ENCODE peak calls at places on chromosome 17, in seven cellular contexts. One of them, this sample, is unnamed.

GRCh38 chr17:79565606-79566250 is 45.1 kb downstream of the RBFOX3 start:
- DNase-seq in prostate gland: no peak
- DNase-seq in SK-N-SH: no peak
- DNase-seq in breast epithelium: no peak
- DNase-seq in lung: no peak
- DNase-seq in fibroblast of lung: no peak
- DNase-seq in transverse colon: no peak
- DNase-seq in this sample: no peak

GRCh38 chr17:80010283-80010858 is 25.3 kb downstream of the TBC1D16 start:
- DNase-seq in prostate gland: no peak
- DNase-seq in breast epithelium: no peak
- DNase-seq in transverse colon: no peak
- DNase-seq in fibroblast of lung: no peak
- DNase-seq in SK-N-SH: no peak
- DNase-seq in lung: no peak
- DNase-seq in this sample: no peak

GRCh38 chr17:60161598-60162330 is 12.0 kb downstream of the CA4 start:
- DNase-seq in breast epithelium: no peak
- DNase-seq in transverse colon: no peak
- DNase-seq in prostate gland: no peak
- DNase-seq in SK-N-SH: peak
- DNase-seq in lung: no peak
- DNase-seq in fibroblast of lung: no peak
- DNase-seq in this sample: no peak

GRCh38 chr17:51427259-51428255 is 167.2 kb downstream of the UTP18 start:
- DNase-seq in fibroblast of lung: no peak
- DNase-seq in transverse colon: no peak
- DNase-seq in lung: no peak
- DNase-seq in SK-N-SH: peak
- DNase-seq in breast epithelium: no peak
- DNase-seq in prostate gland: no peak
- DNase-seq in this sample: no peak

GRCh38 chr17:81870978-81871386 is at the start of gene ARHGDIA:
- DNase-seq in lung: no peak
- DNase-seq in prostate gland: no peak
- DNase-seq in transverse colon: no peak
- DNase-seq in SK-N-SH: no peak
- DNase-seq in fibroblast of lung: no peak
- DNase-seq in breast epithelium: no peak
- DNase-seq in this sample: no peak

GRCh38 chr17:45046536-45047125 is 4.8 kb downstream of the DCAKD start:
- DNase-seq in fibroblast of lung: peak
- DNase-seq in transverse colon: no peak
- DNase-seq in SK-N-SH: no peak
- DNase-seq in breast epithelium: no peak
- DNase-seq in prostate gland: no peak
- DNase-seq in lung: no peak
- DNase-seq in this sample: no peak

GRCh38 chr17:16975744-16976625 is 4.1 kb upstream of the TNFRSF13B start:
- DNase-seq in fibroblast of lung: peak
- DNase-seq in breast epithelium: no peak
- DNase-seq in prostate gland: no peak
- DNase-seq in lung: no peak
- DNase-seq in SK-N-SH: no peak
- DNase-seq in transverse colon: no peak
- DNase-seq in this sample: no peak

GRCh38 chr17:58337126-58337599 is 8.6 kb upstream of the TSPOAP1 start:
- DNase-seq in SK-N-SH: peak
- DNase-seq in lung: no peak
- DNase-seq in fibroblast of lung: no peak
- DNase-seq in breast epithelium: no peak
- DNase-seq in prostate gland: no peak
- DNase-seq in transverse colon: peak
- DNase-seq in this sample: no peak

GRCh38 chr17:21034350-21035235 is 8.2 kb downstream of the USP22 start:
- DNase-seq in SK-N-SH: no peak
- DNase-seq in breast epithelium: no peak
- DNase-seq in lung: no peak
- DNase-seq in fibroblast of lung: peak
- DNase-seq in transverse colon: no peak
- DNase-seq in prostate gland: no peak
- DNase-seq in this sample: no peak

GRCh38 chr17:2904135-2904534 is 107.9 kb downstream of the RAP1GAP2 start:
- DNase-seq in prostate gland: no peak
- DNase-seq in SK-N-SH: peak
- DNase-seq in lung: no peak
- DNase-seq in fibroblast of lung: peak
- DNase-seq in transverse colon: peak
- DNase-seq in breast epithelium: peak
- DNase-seq in this sample: peak

GRCh38 chr17:50534979-50535326 is 2.4 kb downstream of the EPN3 start:
- DNase-seq in lung: no peak
- DNase-seq in transverse colon: no peak
- DNase-seq in fibroblast of lung: no peak
- DNase-seq in breast epithelium: no peak
- DNase-seq in SK-N-SH: no peak
- DNase-seq in prostate gland: no peak
- DNase-seq in this sample: no peak

GRCh38 chr17:50621562-50621961 is 13.1 kb upstream of the ABCC3 start:
- DNase-seq in transverse colon: no peak
- DNase-seq in fibroblast of lung: peak
- DNase-seq in SK-N-SH: peak
- DNase-seq in breast epithelium: no peak
- DNase-seq in prostate gland: no peak
- DNase-seq in lung: no peak
- DNase-seq in this sample: peak

GRCh38 chr17:10268005-10268404 is 69.6 kb upstream of the GAS7 start:
- DNase-seq in lung: no peak
- DNase-seq in prostate gland: no peak
- DNase-seq in transverse colon: no peak
- DNase-seq in fibroblast of lung: no peak
- DNase-seq in breast epithelium: no peak
- DNase-seq in SK-N-SH: no peak
- DNase-seq in this sample: no peak

GRCh38 chr17:66200685-66201092 is 8.8 kb upstream of the CEP112 start:
- DNase-seq in breast epithelium: no peak
- DNase-seq in fibroblast of lung: peak
- DNase-seq in transverse colon: peak
- DNase-seq in prostate gland: peak
- DNase-seq in lung: peak
- DNase-seq in SK-N-SH: peak
- DNase-seq in this sample: peak

GRCh38 chr17:30228011-30228410 is 7.5 kb downstream of the SLC6A4 start:
- DNase-seq in fibroblast of lung: no peak
- DNase-seq in SK-N-SH: no peak
- DNase-seq in transverse colon: no peak
- DNase-seq in breast epithelium: no peak
- DNase-seq in lung: no peak
- DNase-seq in prostate gland: no peak
- DNase-seq in this sample: no peak

GRCh38 chr17:17328251-17328650 is 25.1 kb downstream of the NT5M start:
- DNase-seq in lung: no peak
- DNase-seq in fibroblast of lung: no peak
- DNase-seq in prostate gland: no peak
- DNase-seq in SK-N-SH: no peak
- DNase-seq in transverse colon: no peak
- DNase-seq in breast epithelium: no peak
- DNase-seq in this sample: no peak

GRCh38 chr17:170130-170654 is 11.3 kb downstream of the DOC2B start:
- DNase-seq in SK-N-SH: no peak
- DNase-seq in fibroblast of lung: no peak
- DNase-seq in lung: no peak
- DNase-seq in transverse colon: no peak
- DNase-seq in prostate gland: no peak
- DNase-seq in breast epithelium: no peak
- DNase-seq in this sample: no peak

GRCh38 chr17:40326014-40326831 is 17.2 kb downstream of the RARA start:
- DNase-seq in prostate gland: no peak
- DNase-seq in breast epithelium: peak
- DNase-seq in transverse colon: peak
- DNase-seq in SK-N-SH: no peak
- DNase-seq in fibroblast of lung: no peak
- DNase-seq in lung: no peak
- DNase-seq in this sample: no peak

DNA sequence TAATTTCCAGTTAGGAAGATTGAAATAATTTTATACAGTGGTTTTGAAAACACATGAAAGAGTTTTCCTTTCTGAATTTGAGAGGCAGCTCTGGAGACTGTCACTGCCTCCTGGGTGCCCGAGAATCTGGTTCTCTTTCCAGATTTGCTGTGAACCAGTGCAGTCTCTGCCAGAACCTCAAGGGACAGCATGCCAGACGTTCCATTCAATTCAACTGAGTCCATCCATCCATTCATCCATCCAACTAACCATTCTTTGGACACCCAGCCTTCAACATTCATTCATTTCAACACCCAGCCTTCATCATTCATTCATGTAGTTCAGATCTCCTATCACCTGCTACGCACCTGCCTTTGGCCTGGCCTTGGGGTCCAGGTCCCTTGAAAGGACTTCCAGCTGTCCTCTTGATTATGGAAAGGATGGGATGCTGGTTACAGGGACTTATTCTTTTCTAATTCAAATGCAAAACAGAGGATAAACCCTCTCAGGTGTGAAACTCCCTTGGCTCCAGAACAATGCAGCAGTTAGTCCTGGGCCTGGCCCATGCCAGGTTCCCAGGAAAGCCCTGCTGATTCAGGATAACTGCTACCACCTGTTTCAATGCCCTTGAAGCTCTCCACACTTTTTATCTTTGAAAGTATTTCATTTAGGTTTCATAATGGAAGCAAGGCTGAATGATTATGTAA is 68.7 kb downstream of the WSCD1 start:
- DNase-seq in prostate gland: no peak
- DNase-seq in lung: no peak
- DNase-seq in transverse colon: no peak
- DNase-seq in breast epithelium: no peak
- DNase-seq in SK-N-SH: no peak
- DNase-seq in fibroblast of lung: no peak
- DNase-seq in this sample: no peak
- TF ChIP-seq CTCF in prostate gland: no peak
- TF ChIP-seq CTCF in lung: no peak
- TF ChIP-seq CTCF in transverse colon: no peak
- TF ChIP-seq CTCF in breast epithelium: no peak
- TF ChIP-seq CTCF in SK-N-SH: no peak
- TF ChIP-seq CTCF in fibroblast of lung: no peak
- TF ChIP-seq CTCF in this sample: no peak

DNA sequence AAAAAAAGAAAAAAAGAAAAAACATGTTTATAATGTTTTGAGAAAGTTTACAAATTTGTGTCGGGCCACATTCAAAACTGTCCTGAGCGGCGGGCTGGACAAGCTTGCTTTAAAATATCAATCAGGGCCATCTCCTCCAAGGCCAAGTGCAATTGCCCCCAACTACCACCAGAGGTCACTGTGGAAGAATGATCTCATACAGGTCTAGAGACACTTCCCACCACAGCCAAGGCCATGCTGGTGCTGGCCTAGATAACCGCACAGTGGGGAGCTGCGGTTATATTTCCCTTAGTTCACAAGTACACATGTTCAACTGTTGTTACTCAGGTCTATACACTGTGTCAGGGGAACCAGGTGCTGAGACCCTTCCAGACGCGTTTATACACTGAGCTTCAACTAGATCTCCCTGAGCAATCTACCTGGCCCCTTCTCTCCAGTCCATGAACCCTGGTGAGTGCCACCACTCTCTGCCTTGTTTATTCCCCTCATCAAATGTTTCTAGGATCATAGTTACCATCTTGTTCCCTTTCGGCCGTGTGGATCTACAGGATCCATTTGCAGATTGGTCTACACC is 83.8 kb upstream of the CCL2 start:
- DNase-seq in lung: peak
- DNase-seq in breast epithelium: peak
- DNase-seq in fibroblast of lung: peak
- DNase-seq in prostate gland: peak
- DNase-seq in transverse colon: peak
- DNase-seq in SK-N-SH: peak
- DNase-seq in this sample: peak
- H3K4me3 ChIP-seq in lung: no peak
- H3K4me3 ChIP-seq in breast epithelium: no peak
- H3K4me3 ChIP-seq in fibroblast of lung: no peak
- H3K4me3 ChIP-seq in prostate gland: no peak
- H3K4me3 ChIP-seq in transverse colon: no peak
- H3K4me3 ChIP-seq in SK-N-SH: no peak
- H3K4me3 ChIP-seq in this sample: no peak

GRCh38 chr17:70945386-70945785 is 776.1 kb downstream of the KCNJ2 start:
- DNase-seq in SK-N-SH: no peak
- DNase-seq in breast epithelium: no peak
- DNase-seq in prostate gland: no peak
- DNase-seq in transverse colon: no peak
- DNase-seq in lung: no peak
- DNase-seq in fibroblast of lung: peak
- DNase-seq in this sample: peak
- TF ChIP-seq CTCF in SK-N-SH: peak
- TF ChIP-seq CTCF in breast epithelium: no peak
- TF ChIP-seq CTCF in prostate gland: no peak
- TF ChIP-seq CTCF in transverse colon: no peak
- TF ChIP-seq CTCF in lung: no peak
- TF ChIP-seq CTCF in fibroblast of lung: no peak
- TF ChIP-seq CTCF in this sample: no peak

GRCh38 chr17:42287305-42288077 is 807 bp upstream of the STAT5A start:
- DNase-seq in prostate gland: no peak
- DNase-seq in breast epithelium: peak
- DNase-seq in lung: no peak
- DNase-seq in fibroblast of lung: no peak
- DNase-seq in transverse colon: peak
- DNase-seq in SK-N-SH: peak
- DNase-seq in this sample: no peak
- H3K4me3 ChIP-seq in prostate gland: peak
- H3K4me3 ChIP-seq in breast epithelium: peak
- H3K4me3 ChIP-seq in lung: peak
- H3K4me3 ChIP-seq in fibroblast of lung: peak
- H3K4me3 ChIP-seq in transverse colon: peak
- H3K4me3 ChIP-seq in SK-N-SH: peak
- H3K4me3 ChIP-seq in this sample: peak

GRCh38 chr17:31521632-31522283 is 130.3 kb downstream of the RAB11FIP4 start:
- DNase-seq in fibroblast of lung: no peak
- DNase-seq in SK-N-SH: no peak
- DNase-seq in transverse colon: no peak
- DNase-seq in breast epithelium: no peak
- DNase-seq in prostate gland: no peak
- DNase-seq in lung: no peak
- DNase-seq in this sample: no peak
- TF ChIP-seq CTCF in fibroblast of lung: no peak
- TF ChIP-seq CTCF in SK-N-SH: no peak
- TF ChIP-seq CTCF in transverse colon: no peak
- TF ChIP-seq CTCF in breast epithelium: no peak
- TF ChIP-seq CTCF in prostate gland: no peak
- TF ChIP-seq CTCF in lung: no peak
- TF ChIP-seq CTCF in this sample: no peak

GRCh38 chr17:63633742-63634141 is 11.5 kb downstream of the MAP3K3 start:
- DNase-seq in breast epithelium: no peak
- DNase-seq in transverse colon: no peak
- DNase-seq in fibroblast of lung: no peak
- DNase-seq in SK-N-SH: no peak
- DNase-seq in lung: no peak
- DNase-seq in prostate gland: no peak
- DNase-seq in this sample: no peak
- H3K4me3 ChIP-seq in breast epithelium: no peak
- H3K4me3 ChIP-seq in transverse colon: no peak
- H3K4me3 ChIP-seq in fibroblast of lung: no peak
- H3K4me3 ChIP-seq in SK-N-SH: no peak
- H3K4me3 ChIP-seq in lung: no peak
- H3K4me3 ChIP-seq in prostate gland: no peak
- H3K4me3 ChIP-seq in this sample: no peak

This sample was measured in fibroblast of pulmonary artery.